ENCODE peak calls at places on chromosomes 1 and 21, in nine cellular contexts. Q is uterus, M is esophagus squamous epithelium, U is esophagus muscularis mucosa, W is body of pancreas, Z is ovary, B is right lobe of liver, I is tibial nerve, K is spleen. C is an unnamed sample.

GRCh38 chr1:18951818-18952391 is 4.6 kb downstream of the IFFO2 start:
- DNase-seq in B (peak; percentile 54), Q (no peak), U (no peak), K (no peak), Z (no peak), M (no peak), I (no peak), W (no peak), C (no peak)

GRCh38 chr21:36180963-36181362 is 24.3 kb downstream of the DOP1B start:
- DNase-seq in B (no peak), K (no peak), W (no peak), Q (no peak), M (no peak), Z (no peak), I (no peak), U (no peak), C (no peak)

GRCh38 chr1:99445486-99445885 is 181.2 kb downstream of the PLPPR4 start:
- DNase-seq in M (no peak), B (no peak), I (no peak), K (no peak), Q (no peak), Z (no peak), U (no peak), W (no peak), C (no peak)

GRCh38 chr1:231177226-231177625 is 15.4 kb downstream of the TRIM67 start:
- DNase-seq in B (no peak), Q (no peak), W (no peak), K (no peak), U (no peak), I (no peak), Z (no peak), M (no peak), C (no peak)

GRCh38 chr1:29639156-29639736 is 402.9 kb downstream of the PTPRU start:
- DNase-seq in M (no peak), Z (no peak), I (no peak), W (no peak), U (peak; percentile 78), B (no peak), Q (no peak), K (no peak), C (peak; percentile 9)

GRCh38 chr1:246597340-246597739 is 31.1 kb downstream of the CNST start:
- DNase-seq in Z (peak; percentile 41), B (no peak), M (no peak), U (no peak), I (no peak), Q (peak; percentile 55), K (no peak), W (peak; percentile 66), C (peak; percentile 52)

GRCh38 chr1:3631865-3632264 is 7.0 kb downstream of the TPRG1L start:
- DNase-seq in B (no peak), Z (no peak), K (peak; percentile 55), U (no peak), I (no peak), W (no peak), M (no peak), Q (no peak), C (no peak)

GRCh38 chr1:56688522-56689026 is 43.5 kb downstream of the PRKAA2 start:
- DNase-seq in W (no peak), M (no peak), K (no peak), Z (no peak), Q (no peak), B (no peak), U (no peak), I (no peak), C (no peak)

GRCh38 chr1:172326171-172326570 is 94.3 kb upstream of the C1orf105 start:
- DNase-seq in M (no peak), K (no peak), Q (no peak), B (no peak), Z (no peak), W (no peak), U (no peak), I (no peak), C (no peak)

GRCh38 chr1:200242379-200243041 is 167.3 kb downstream of the ZNF281 start:
- DNase-seq in K (no peak), M (no peak), B (no peak), U (no peak), I (no peak), W (no peak), Z (no peak), Q (peak; percentile 30), C (no peak)

GRCh38 chr1:245500546-245500945 is 345.8 kb downstream of the KIF26B start:
- DNase-seq in W (peak; percentile 16), I (no peak), Z (no peak), B (no peak), K (no peak), M (no peak), Q (no peak), U (no peak), C (peak; percentile 85)

GRCh38 chr1:170967042-170967910 is 31.9 kb downstream of the MROH9 start:
- DNase-seq in K (no peak), W (peak; percentile 15), U (no peak), I (no peak), Z (peak; percentile 19), B (no peak), M (no peak), Q (no peak), C (no peak)

GRCh38 chr1:90358448-90358847 is 358.7 kb downstream of the BARHL2 start:
- DNase-seq in Q (no peak), B (no peak), W (no peak), M (no peak), Z (no peak), I (no peak), K (no peak), U (peak; percentile 57), C (no peak)

GRCh38 chr1:86778510-86779218 is 74.3 kb downstream of the SH3GLB1 start:
- DNase-seq in B (no peak), Z (no peak), K (no peak), Q (no peak), M (no peak), U (no peak), W (no peak), I (no peak), C (no peak)

GRCh38 chr1:181620183-181620582 is 136.9 kb downstream of the CACNA1E start:
- DNase-seq in Z (no peak), W (no peak), U (no peak), B (no peak), Q (no peak), K (no peak), M (no peak), I (no peak), C (no peak)

GRCh38 chr1:29482991-29483390 is 246.7 kb downstream of the PTPRU start:
- DNase-seq in M (no peak), Z (no peak), Q (no peak), B (no peak), W (no peak), I (no peak), K (peak; percentile 30), U (no peak), C (no peak)

DNA sequence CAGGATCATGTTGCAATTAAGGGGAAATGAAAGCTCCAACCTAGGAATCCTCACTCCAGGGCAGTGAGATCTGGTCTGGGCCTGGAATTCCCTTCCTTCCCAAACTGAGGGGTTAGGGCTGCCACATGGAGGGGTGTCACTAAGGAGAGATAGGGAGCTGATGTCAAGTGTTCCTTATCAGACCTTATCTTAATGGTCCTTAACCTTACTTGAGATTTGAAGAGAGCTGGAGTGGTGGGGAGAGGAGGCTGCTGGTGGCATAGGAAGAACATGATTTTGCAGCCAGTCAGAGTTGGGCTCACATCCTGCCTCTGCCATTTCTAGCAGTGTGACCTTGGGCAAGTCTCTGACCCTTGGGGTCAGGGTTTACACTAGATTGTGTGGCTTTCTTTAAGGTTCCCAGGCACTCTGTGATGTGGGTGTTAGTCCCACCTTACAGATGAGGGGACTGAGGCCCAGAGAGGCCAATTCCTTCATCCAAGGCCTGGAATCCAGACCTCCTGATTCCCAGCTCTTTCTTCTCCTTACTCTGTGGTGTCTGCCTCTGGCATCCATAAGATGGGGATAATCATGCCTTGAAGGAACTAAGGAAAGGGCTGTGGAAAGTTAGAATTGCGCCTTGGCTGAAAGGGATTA is 56.3 kb upstream of the SYNC start:
- DNase-seq in U (no peak), B (no peak), W (no peak), Z (no peak), Q (no peak), I (no peak), M (no peak), K (no peak), C (no peak)
- H3K27ac ChIP-seq in U (peak overlapping the region; percentile 68), B (peak overlapping the region; percentile 11), W (peak overlapping the region; percentile 98), Z (peak overlapping the region; percentile 72), Q (peak overlapping the region; percentile 66), I (peak overlapping the region; percentile 72), M (peak overlapping the region; percentile 95), K (no peak overlapping the region), C (peak overlapping the region; percentile 95)

DNA sequence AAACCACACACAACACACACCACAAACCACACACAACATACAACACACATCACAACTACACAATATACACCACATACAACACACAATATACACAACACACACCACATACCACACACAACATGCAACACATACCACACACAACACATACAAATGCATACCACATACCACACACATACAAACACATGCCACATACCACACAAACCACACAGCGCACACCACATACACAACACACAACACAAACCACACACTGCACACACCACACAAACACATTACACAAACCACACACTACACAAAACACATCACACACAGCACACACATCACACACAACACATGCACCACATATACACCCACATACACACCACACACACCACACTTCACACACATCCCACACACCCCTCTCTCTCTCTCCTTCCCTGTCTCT is 108.4 kb downstream of the ETS2 start:
- DNase-seq in I (no peak), B (no peak), M (no peak), K (no peak), W (no peak), U (no peak), Z (peak; percentile 12), Q (no peak), C (no peak)
- TF ChIP-seq POLR2A in I (no peak), B (no peak), M (no peak), K (no peak), W (no peak), U (no peak), Z (no peak), Q (no peak), C (no peak)

DNA sequence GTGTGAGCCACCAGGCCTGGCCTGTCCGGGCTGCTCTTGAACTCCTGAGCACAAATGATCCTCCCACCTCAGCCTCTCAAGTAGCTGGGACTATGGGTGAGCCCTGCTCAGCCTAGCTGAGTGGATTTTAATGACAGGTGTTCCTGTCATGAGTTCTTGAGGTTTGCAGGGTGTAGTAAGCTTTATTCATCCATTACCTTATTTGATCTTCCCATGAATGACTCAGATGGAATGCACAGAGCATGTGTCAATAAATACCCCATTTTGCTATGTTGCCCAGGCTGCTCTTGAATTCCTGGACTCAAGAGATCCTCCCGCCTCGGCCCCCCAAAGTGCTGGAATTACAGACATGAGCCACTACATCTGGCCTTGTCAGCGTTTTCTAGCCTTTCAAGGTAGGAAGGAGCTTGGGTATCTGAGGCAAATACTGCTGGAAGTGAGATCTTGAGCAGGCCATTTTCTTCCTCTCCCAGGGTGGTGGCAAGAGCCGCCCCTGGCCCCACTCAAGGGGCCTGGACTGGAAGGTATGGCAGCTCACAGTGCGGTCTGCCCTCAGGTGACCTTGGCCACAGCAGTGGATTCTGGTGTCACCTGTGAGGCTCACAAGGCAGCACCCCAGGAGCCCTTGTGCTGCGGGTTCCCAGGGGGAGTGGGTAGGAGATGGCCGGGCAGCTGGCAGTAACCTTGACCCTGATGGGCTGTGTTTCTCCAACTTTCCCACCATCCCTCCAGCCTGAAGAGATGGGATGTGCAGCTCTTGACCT is 20.0 kb downstream of the PIK3CD start:
- DNase-seq in U (no peak), W (no peak), B (no peak), K (no peak), M (no peak), Q (no peak), I (no peak), Z (no peak), C (no peak)
- H3K27ac ChIP-seq in U (no peak overlapping the region), W (no peak overlapping the region), B (no peak overlapping the region), K (no peak overlapping the region), M (no peak overlapping the region), Q (no peak overlapping the region), I (no peak overlapping the region), Z (no peak overlapping the region), C (no peak overlapping the region)

GRCh38 chr1:239647045-239647444 is 260.7 kb downstream of the CHRM3 start:
- DNase-seq in Q (no peak), W (no peak), M (no peak), I (no peak), K (no peak), B (no peak), Z (no peak), U (no peak), C (no peak)
- TF ChIP-seq POLR2A in Q (no peak), W (no peak), M (no peak), I (no peak), K (no peak), B (no peak), Z (no peak), U (no peak), C (no peak)